ENCODE peak calls at places on chromosomes 5 and 9, in eight cellular contexts. T is NAMALWA; N is neural crest cell; K is COR-L47; A is stimulated activated CD4-positive, alpha-beta T cell treated with anti-CD3 and anti-CD28 coated beads, TNF-alpha, amount 100 ng/mL, for 4 hours; Q is M059J; R is osteocyte; C is caudate nucleus. J is an unnamed sample.

GRCh38 chr5:144469106-144469505 is 298.4 kb downstream of the KCTD16 start:
- DNase-seq in T (no peak), N (no peak), K (no peak), A (no peak), Q (no peak), R (no peak), C (no peak), J (peak; percentile 91)

GRCh38 chr9:117145811-117146490 is 268.9 kb downstream of the ASTN2 start:
- DNase-seq in T (no peak), N (no peak), K (no peak), A (no peak), Q (no peak), R (no peak), C (no peak), J (no peak)

GRCh38 chr5:96973561-96974401 is 37.9 kb downstream of the LNPEP start:
- DNase-seq in T (no peak), N (no peak), K (no peak), A (no peak), Q (no peak), R (no peak), C (no peak), J (no peak)

GRCh38 chr9:69115621-69116020 is 58.5 kb upstream of the TJP2 start:
- DNase-seq in T (no peak), N (no peak), K (no peak), A (no peak), Q (no peak), R (no peak), C (no peak), J (no peak)

GRCh38 chr9:22005700-22006605 is 3.2 kb downstream of the CDKN2B start:
- DNase-seq in T (no peak), N (no peak), K (no peak), A (no peak), Q (no peak), R (peak; percentile 83), C (no peak), J (no peak)

GRCh38 chr5:159223469-159223868 is 14.1 kb upstream of the RNF145 start:
- DNase-seq in T (no peak), N (no peak), K (no peak), A (no peak), Q (no peak), R (no peak), C (no peak), J (no peak)

GRCh38 chr9:14159440-14160222 is 154.3 kb downstream of the NFIB start:
- DNase-seq in T (no peak), N (no peak), K (no peak), A (no peak), Q (no peak), R (no peak), C (no peak), J (no peak)

GRCh38 chr9:124742940-124743339 is 28.2 kb downstream of the NR6A1 start:
- DNase-seq in T (no peak), N (no peak), K (no peak), A (no peak), Q (no peak), R (no peak), C (no peak), J (no peak)

J was measured in kidney tubule cell.